ENCODE peak calls at places on chromosomes 5 and 9, in five cellular contexts. M, U, S, J and Z are unnamed samples. For H3K4me1, the result is how much of the 10 kb centered on the place peaks cover.

GRCh38 chr9:2768330-2768729 is 51.0 kb downstream of the KCNV2 start:
- DNase-seq in M (no peak), U (no peak), S (no peak), J (no peak), Z (no peak)

GRCh38 chr5:172285226-172286143 is 1.9 kb upstream of the UBTD2 start:
- DNase-seq in M (peak), U (no peak), S (no peak), J (no peak), Z (no peak)

GRCh38 chr9:78029601-78030552 is 1.7 kb downstream of the GNAQ start:
- DNase-seq in M (peak), U (peak), S (peak), J (no peak), Z (no peak)

GRCh38 chr5:18761801-18762200 is 1127.5 kb downstream of the TAF11L14 start:
- DNase-seq in M (no peak), U (no peak), S (no peak), J (no peak), Z (no peak)

GRCh38 chr5:148972958-148973357 is 89.9 kb downstream of the SH3TC2 start:
- DNase-seq in M (peak), U (peak), S (peak), J (no peak), Z (peak)

GRCh38 chr9:114174876-114175771 is 19.8 kb downstream of the COL27A1 start:
- DNase-seq in M (peak), U (no peak), S (peak), J (no peak), Z (peak)

GRCh38 chr9:137029058-137029922 is 1.3 kb upstream of the ABCA2 start:
- DNase-seq in M (peak), U (peak), S (peak), J (no peak), Z (peak)

GRCh38 chr5:125798311-125798710 is 624.9 kb upstream of the GRAMD2B start:
- DNase-seq in M (peak), U (no peak), S (no peak), J (no peak), Z (no peak)

GRCh38 chr9:94082956-94083355 is 1.3 kb upstream of the PTPDC1 start:
- DNase-seq in M (no peak), U (no peak), S (no peak), J (no peak), Z (no peak)

GRCh38 chr9:107422189-107422802 is 67.3 kb downstream of the KLF4 start:
- DNase-seq in M (peak), U (peak), S (peak), J (peak), Z (peak)

GRCh38 chr5:96963267-96963666 is 27.4 kb downstream of the LNPEP start:
- DNase-seq in M (peak), U (peak), S (peak), J (no peak), Z (peak)

GRCh38 chr5:164504141-164504772 is 998.8 kb downstream of the MAT2B start:
- DNase-seq in M (peak), U (no peak), S (no peak), J (peak), Z (peak)

GRCh38 chr9:82206490-82206889 is 217.9 kb downstream of the SPATA31D1 start:
- DNase-seq in M (peak), U (no peak), S (no peak), J (no peak), Z (no peak)

GRCh38 chr9:128634651-128635262 is 21.9 kb downstream of the DYNC2I2 start:
- DNase-seq in M (no peak), U (peak), S (no peak), J (no peak), Z (no peak)

GRCh38 chr5:61673007-61673735 is 341.1 kb downstream of the ZSWIM6 start:
- DNase-seq in M (peak), U (no peak), S (no peak), J (no peak), Z (no peak)

GRCh38 chr5:25963251-25964008 is 1075.0 kb downstream of the CDH9 start:
- DNase-seq in M (no peak), U (peak), S (peak), J (no peak), Z (no peak)

GRCh38 chr5:150656191-150657132 is 4.6 kb upstream of the MYOZ3 start:
- DNase-seq in M (peak), U (peak), S (peak), J (no peak), Z (peak)

GRCh38 chr5:172618574-172619365 is 22.3 kb upstream of the NEURL1B start:
- DNase-seq in M (no peak), U (no peak), S (no peak), J (no peak), Z (no peak)

GRCh38 chr5:66113160-66113559 is 30.9 kb upstream of the SREK1 start:
- DNase-seq in M (peak), U (no peak), S (no peak), J (no peak), Z (no peak)

GRCh38 chr5:131318455-131318854 is 54.6 kb downstream of the CDC42SE2 start:
- DNase-seq in M (no peak), U (no peak), S (no peak), J (no peak), Z (no peak)

GRCh38 chr5:131324311-131324710 is 60.5 kb downstream of the CDC42SE2 start:
- DNase-seq in M (no peak), U (no peak), S (no peak), J (no peak), Z (peak)

GRCh38 chr5:131321066-131321465 is 57.2 kb downstream of the CDC42SE2 start:
- DNase-seq in M (no peak), U (no peak), S (no peak), J (no peak), Z (no peak)

GRCh38 chr5:131322926-131323325 is 59.1 kb downstream of the CDC42SE2 start:
- DNase-seq in M (no peak), U (no peak), S (no peak), J (no peak), Z (no peak)

DNA sequence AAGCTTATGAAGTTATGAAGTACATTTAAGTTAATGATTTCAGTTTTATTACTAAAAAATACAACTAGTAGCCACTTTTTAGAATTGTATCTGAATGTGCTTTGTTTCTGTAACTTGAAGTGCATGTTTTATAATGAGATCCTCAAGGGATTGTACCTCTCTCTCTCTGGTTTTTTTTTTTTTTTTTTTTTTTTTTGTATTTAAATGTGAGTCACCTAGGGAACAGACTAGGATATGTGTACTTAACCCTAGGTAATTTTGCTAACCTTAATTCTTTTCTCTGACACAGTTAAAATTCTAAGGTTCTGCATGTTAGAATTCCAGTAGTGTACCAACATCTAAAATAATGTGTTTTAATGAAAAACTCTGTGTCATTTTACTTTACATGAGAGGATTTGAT is 59.5 kb downstream of the CDC42SE2 start:
- DNase-seq in M (no peak), U (no peak), S (no peak), J (no peak), Z (no peak)
- H3K4me1 ChIP-seq in M (under half), U (under half), S (under half), J (under half), Z (under half)

DNA sequence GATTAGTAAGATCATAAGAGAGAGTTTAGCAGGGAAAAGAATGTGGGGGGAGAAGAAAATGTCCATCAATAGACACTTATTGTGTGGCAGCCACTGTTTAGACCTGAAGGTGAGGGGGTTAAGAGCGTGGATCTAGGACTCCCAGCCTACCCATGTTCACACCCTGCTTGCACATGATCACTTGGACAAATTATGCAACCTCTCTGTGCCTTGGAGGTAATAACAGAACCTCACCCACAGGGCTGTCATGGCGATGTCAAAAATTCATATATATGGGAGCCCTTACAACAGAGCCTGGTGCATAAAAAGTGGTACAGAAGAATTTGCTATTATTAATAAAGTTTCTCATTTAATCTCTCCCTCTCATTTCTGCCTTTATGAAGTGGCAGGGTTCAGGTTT is 86.0 kb upstream of the EQTN start:
- DNase-seq in M (no peak), U (no peak), S (no peak), J (no peak), Z (no peak)
- H3K4me3 ChIP-seq in M (no peak), U (no peak), S (no peak), J (no peak), Z (no peak)

GRCh38 chr5:175896641-175897040 is 25.3 kb downstream of the CPLX2 start:
- DNase-seq in M (no peak), U (no peak), S (no peak), J (no peak), Z (no peak)

GRCh38 chr5:175894251-175894650 is 22.9 kb downstream of the CPLX2 start:
- DNase-seq in M (no peak), U (no peak), S (no peak), J (no peak), Z (no peak)

GRCh38 chr5:175895701-175896102 is 24.3 kb downstream of the CPLX2 start:
- DNase-seq in M (no peak), U (no peak), S (no peak), J (no peak), Z (peak)

GRCh38 chr5:175894805-175895204 is 23.4 kb downstream of the CPLX2 start:
- DNase-seq in M (no peak), U (no peak), S (no peak), J (no peak), Z (no peak)

GRCh38 chr5:175895215-175895614 is 23.8 kb downstream of the CPLX2 start:
- DNase-seq in M (no peak), U (no peak), S (no peak), J (no peak), Z (no peak)
- H3K27ac ChIP-seq in M (no peak), U (no peak), S (no peak), J (no peak), Z (no peak)

GRCh38 chr9:132995121-132995420 is 16.6 kb downstream of the GFI1B start:
- DNase-seq in M (no peak), U (no peak), S (no peak), J (no peak), Z (no peak)
- H3K4me1 ChIP-seq in M (under half), U (under half), S (under half), J (under half), Z (under half)

DNA sequence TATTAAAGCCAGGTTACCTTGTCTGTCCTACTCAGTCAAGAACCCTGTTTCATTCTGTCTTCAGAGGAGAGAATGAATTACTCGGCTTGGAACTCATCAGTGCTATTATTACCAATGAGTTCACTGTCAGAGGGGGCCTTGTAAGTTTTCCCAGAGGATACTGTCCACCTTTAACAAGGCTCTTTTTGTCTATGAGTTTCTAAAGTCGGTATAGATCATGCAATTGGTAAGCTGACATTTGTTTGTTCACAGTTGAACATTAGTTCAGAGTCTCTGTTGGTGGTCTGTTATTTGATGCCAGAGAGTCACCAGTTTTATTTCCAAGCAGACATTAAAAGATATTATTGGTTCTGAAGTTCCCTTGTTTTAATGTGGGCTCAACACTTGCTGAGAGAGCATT is 58.1 kb upstream of the DHFR start:
- DNase-seq in M (no peak), U (no peak), S (no peak), J (no peak), Z (no peak)
- H3K4me3 ChIP-seq in M (no peak), U (no peak), S (no peak), J (no peak), Z (no peak)

DNA sequence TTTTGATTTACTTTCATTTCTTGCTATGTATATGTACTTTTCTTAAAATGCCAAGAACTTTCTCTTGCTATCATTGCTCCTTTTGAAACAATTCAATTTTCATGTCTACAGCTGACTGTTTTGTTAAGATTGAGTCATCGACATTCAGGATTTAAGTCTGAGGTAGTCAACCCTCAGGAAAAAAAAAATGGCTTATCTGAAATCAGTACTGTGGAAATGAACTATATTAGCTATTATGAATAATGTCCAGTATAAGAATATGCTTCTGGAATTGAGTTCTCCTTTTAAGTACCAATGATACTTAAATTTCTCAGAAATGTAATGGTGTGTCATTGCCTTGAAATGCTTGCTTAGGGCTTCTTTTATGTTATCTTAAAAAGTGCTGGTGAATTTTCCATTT is 37.9 kb downstream of the TNFAIP8 start:
- DNase-seq in M (peak), U (no peak), S (no peak), J (no peak), Z (no peak)
- H3K27ac ChIP-seq in M (peak), U (no peak), S (no peak), J (no peak), Z (no peak)

DNA sequence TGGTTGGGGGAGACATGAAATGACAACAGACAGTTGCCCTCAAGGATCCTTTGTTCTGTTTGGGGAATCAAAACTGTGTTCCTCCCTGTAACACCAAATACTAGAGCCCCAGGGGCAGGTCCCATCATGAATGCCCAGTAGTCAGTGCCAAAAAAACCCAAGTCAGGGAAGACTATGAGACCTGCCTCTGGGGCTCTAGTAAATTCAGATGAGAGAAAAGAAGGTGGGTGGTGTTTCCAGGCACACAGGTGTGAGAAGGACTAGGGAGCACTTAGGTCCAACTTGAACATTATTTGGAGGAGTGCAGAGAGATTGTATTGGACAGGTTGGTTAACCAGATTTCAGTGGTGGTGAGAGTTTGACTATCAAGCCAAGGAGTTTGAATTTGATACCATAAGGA is 51.9 kb downstream of the SLC22A5 start:
- DNase-seq in M (no peak), U (no peak), S (no peak), J (no peak), Z (no peak)
- H3K4me1 ChIP-seq in M (under half), U (half or more), S (half or more), J (under half), Z (half or more)

DNA sequence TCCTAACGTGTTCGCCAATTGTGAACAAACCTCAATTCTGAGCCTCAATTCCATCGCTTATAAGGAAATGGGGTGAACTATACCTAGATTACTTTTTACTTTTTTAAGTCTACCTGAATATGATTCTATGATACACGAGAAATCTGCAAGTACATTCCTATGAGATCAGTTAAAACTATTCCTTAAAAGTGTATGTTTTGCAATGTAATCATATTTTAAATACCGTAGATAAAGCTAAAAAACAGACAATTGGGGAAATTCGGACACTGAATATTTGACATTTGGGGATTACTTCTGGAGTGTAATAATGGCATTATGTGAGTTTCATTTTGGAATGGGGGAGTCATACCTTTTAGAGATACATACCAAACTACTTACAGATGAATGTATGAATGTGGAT is 62.3 kb downstream of the STRBP start:
- DNase-seq in M (no peak), U (no peak), S (no peak), J (no peak), Z (no peak)
- H3K4me3 ChIP-seq in M (no peak), U (no peak), S (no peak), J (no peak), Z (no peak)

DNA sequence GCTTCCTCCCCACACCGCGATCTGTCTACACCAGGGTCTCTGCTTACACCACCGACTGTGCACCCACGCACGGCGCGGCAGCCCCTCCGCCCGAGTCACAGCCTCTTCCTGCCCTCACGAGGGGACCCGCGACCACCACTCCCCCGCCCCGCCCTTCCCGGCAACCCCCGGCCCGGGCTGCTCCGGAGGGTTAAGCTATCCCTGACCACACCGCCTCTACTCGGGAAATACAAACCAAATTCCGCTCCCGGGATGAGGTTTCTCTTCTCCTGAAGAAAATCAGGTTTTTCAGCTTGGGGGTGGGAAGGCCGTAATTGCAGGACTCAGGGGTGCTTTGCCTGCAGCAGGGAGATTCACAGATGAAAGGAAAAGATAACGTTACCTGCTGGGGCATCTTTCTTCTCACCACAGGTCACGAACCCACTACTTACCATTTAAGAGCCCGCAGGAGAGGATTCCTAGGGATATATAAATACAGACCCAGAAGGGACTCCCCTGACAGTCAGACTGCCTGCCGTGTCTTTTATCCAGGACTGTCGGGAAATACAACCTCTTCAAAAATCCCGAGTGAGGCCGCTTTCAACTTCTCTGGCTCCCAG is 63.5 kb downstream of the ROR2 start:
- DNase-seq in M (no peak), U (no peak), S (no peak), J (peak), Z (no peak)
- H3K27ac ChIP-seq in M (peak), U (no peak), S (no peak), J (no peak), Z (no peak)